ENCODE peak calls at places on chromosomes 13 and 19, in ten cellular contexts. One of them, this sample, is unnamed.

GRCh38 chr19:45782820-45783785 is 813 bp upstream of the DMPK start:
- DNase-seq in anterior cingulate cortex: no peak
- DNase-seq in stimulated activated CD8-positive, alpha-beta memory T cell treated with anti-CD3 and anti-CD28 coated beads, Interleukin-4, amount 100 ng/mL, for 24 hours: no peak
- DNase-seq in NCI-H187 treated with DMSO at 0.1 percent for 48 hours: no peak
- DNase-seq in HS-5: no peak
- DNase-seq in CD4-positive, alpha-beta memory T cell: no peak
- DNase-seq in BE2C: no peak
- DNase-seq in NCI-H1417: no peak
- DNase-seq in T-helper 17 cell: no peak
- DNase-seq in AG08395: peak
- DNase-seq in this sample: no peak

GRCh38 chr19:38199340-38199739 is 24.7 kb downstream of the DPF1 start:
- DNase-seq in anterior cingulate cortex: no peak
- DNase-seq in T-helper 17 cell: no peak
- DNase-seq in AG08395: no peak
- DNase-seq in BE2C: no peak
- DNase-seq in HS-5: no peak
- DNase-seq in stimulated activated CD8-positive, alpha-beta memory T cell treated with anti-CD3 and anti-CD28 coated beads, Interleukin-4, amount 100 ng/mL, for 24 hours: no peak
- DNase-seq in CD4-positive, alpha-beta memory T cell: no peak
- DNase-seq in NCI-H1417: no peak
- DNase-seq in NCI-H187 treated with DMSO at 0.1 percent for 48 hours: no peak
- DNase-seq in this sample: no peak

GRCh38 chr13:99873832-99874430 is 97.6 kb downstream of the ZIC5 start:
- DNase-seq in T-helper 17 cell: no peak
- DNase-seq in NCI-H1417: peak
- DNase-seq in anterior cingulate cortex: no peak
- DNase-seq in HS-5: no peak
- DNase-seq in CD4-positive, alpha-beta memory T cell: no peak
- DNase-seq in AG08395: no peak
- DNase-seq in NCI-H187 treated with DMSO at 0.1 percent for 48 hours: no peak
- DNase-seq in BE2C: no peak
- DNase-seq in stimulated activated CD8-positive, alpha-beta memory T cell treated with anti-CD3 and anti-CD28 coated beads, Interleukin-4, amount 100 ng/mL, for 24 hours: no peak
- DNase-seq in this sample: no peak

GRCh38 chr13:110634558-110634957 is 19.2 kb downstream of the NAXD start:
- DNase-seq in HS-5: no peak
- DNase-seq in CD4-positive, alpha-beta memory T cell: no peak
- DNase-seq in T-helper 17 cell: no peak
- DNase-seq in NCI-H1417: no peak
- DNase-seq in stimulated activated CD8-positive, alpha-beta memory T cell treated with anti-CD3 and anti-CD28 coated beads, Interleukin-4, amount 100 ng/mL, for 24 hours: no peak
- DNase-seq in NCI-H187 treated with DMSO at 0.1 percent for 48 hours: no peak
- DNase-seq in BE2C: no peak
- DNase-seq in AG08395: no peak
- DNase-seq in anterior cingulate cortex: no peak
- DNase-seq in this sample: no peak

GRCh38 chr13:71213252-71213821 is 653.7 kb downstream of the DACH1 start:
- DNase-seq in BE2C: no peak
- DNase-seq in NCI-H187 treated with DMSO at 0.1 percent for 48 hours: no peak
- DNase-seq in AG08395: no peak
- DNase-seq in HS-5: no peak
- DNase-seq in stimulated activated CD8-positive, alpha-beta memory T cell treated with anti-CD3 and anti-CD28 coated beads, Interleukin-4, amount 100 ng/mL, for 24 hours: no peak
- DNase-seq in anterior cingulate cortex: no peak
- DNase-seq in CD4-positive, alpha-beta memory T cell: no peak
- DNase-seq in NCI-H1417: no peak
- DNase-seq in T-helper 17 cell: no peak
- DNase-seq in this sample: no peak

GRCh38 chr19:46860125-46860845 is 512 bp upstream of the ARHGAP35 start:
- DNase-seq in HS-5: peak
- DNase-seq in NCI-H187 treated with DMSO at 0.1 percent for 48 hours: peak
- DNase-seq in NCI-H1417: peak
- DNase-seq in CD4-positive, alpha-beta memory T cell: peak
- DNase-seq in AG08395: peak
- DNase-seq in BE2C: peak
- DNase-seq in anterior cingulate cortex: peak
- DNase-seq in stimulated activated CD8-positive, alpha-beta memory T cell treated with anti-CD3 and anti-CD28 coated beads, Interleukin-4, amount 100 ng/mL, for 24 hours: peak
- DNase-seq in T-helper 17 cell: peak
- DNase-seq in this sample: peak

GRCh38 chr13:78608254-78608704 is 4.9 kb upstream of the POU4F1 start:
- DNase-seq in T-helper 17 cell: no peak
- DNase-seq in CD4-positive, alpha-beta memory T cell: no peak
- DNase-seq in NCI-H1417: no peak
- DNase-seq in stimulated activated CD8-positive, alpha-beta memory T cell treated with anti-CD3 and anti-CD28 coated beads, Interleukin-4, amount 100 ng/mL, for 24 hours: no peak
- DNase-seq in BE2C: no peak
- DNase-seq in NCI-H187 treated with DMSO at 0.1 percent for 48 hours: no peak
- DNase-seq in anterior cingulate cortex: no peak
- DNase-seq in AG08395: no peak
- DNase-seq in HS-5: no peak
- DNase-seq in this sample: no peak

GRCh38 chr13:82800391-82800790 is 1081.9 kb downstream of the SLITRK1 start:
- DNase-seq in anterior cingulate cortex: no peak
- DNase-seq in stimulated activated CD8-positive, alpha-beta memory T cell treated with anti-CD3 and anti-CD28 coated beads, Interleukin-4, amount 100 ng/mL, for 24 hours: no peak
- DNase-seq in BE2C: no peak
- DNase-seq in NCI-H1417: no peak
- DNase-seq in HS-5: no peak
- DNase-seq in T-helper 17 cell: no peak
- DNase-seq in CD4-positive, alpha-beta memory T cell: no peak
- DNase-seq in AG08395: no peak
- DNase-seq in NCI-H187 treated with DMSO at 0.1 percent for 48 hours: no peak
- DNase-seq in this sample: no peak

GRCh38 chr13:74052402-74052928 is 81.7 kb downstream of the KLF12 start:
- DNase-seq in AG08395: no peak
- DNase-seq in HS-5: no peak
- DNase-seq in stimulated activated CD8-positive, alpha-beta memory T cell treated with anti-CD3 and anti-CD28 coated beads, Interleukin-4, amount 100 ng/mL, for 24 hours: no peak
- DNase-seq in T-helper 17 cell: no peak
- DNase-seq in CD4-positive, alpha-beta memory T cell: no peak
- DNase-seq in NCI-H187 treated with DMSO at 0.1 percent for 48 hours: no peak
- DNase-seq in BE2C: no peak
- DNase-seq in anterior cingulate cortex: no peak
- DNase-seq in NCI-H1417: no peak
- DNase-seq in this sample: no peak

GRCh38 chr19:6276447-6276846 is 3.3 kb downstream of the MLLT1 start:
- DNase-seq in BE2C: no peak
- DNase-seq in CD4-positive, alpha-beta memory T cell: no peak
- DNase-seq in NCI-H187 treated with DMSO at 0.1 percent for 48 hours: no peak
- DNase-seq in HS-5: no peak
- DNase-seq in anterior cingulate cortex: no peak
- DNase-seq in T-helper 17 cell: no peak
- DNase-seq in AG08395: peak
- DNase-seq in stimulated activated CD8-positive, alpha-beta memory T cell treated with anti-CD3 and anti-CD28 coated beads, Interleukin-4, amount 100 ng/mL, for 24 hours: no peak
- DNase-seq in NCI-H1417: no peak
- DNase-seq in this sample: no peak

GRCh38 chr13:72180253-72180952 is 313.4 kb upstream of the DACH1 start:
- DNase-seq in BE2C: no peak
- DNase-seq in NCI-H187 treated with DMSO at 0.1 percent for 48 hours: no peak
- DNase-seq in CD4-positive, alpha-beta memory T cell: no peak
- DNase-seq in NCI-H1417: no peak
- DNase-seq in AG08395: peak
- DNase-seq in anterior cingulate cortex: no peak
- DNase-seq in stimulated activated CD8-positive, alpha-beta memory T cell treated with anti-CD3 and anti-CD28 coated beads, Interleukin-4, amount 100 ng/mL, for 24 hours: no peak
- DNase-seq in HS-5: peak
- DNase-seq in T-helper 17 cell: no peak
- DNase-seq in this sample: no peak

GRCh38 chr13:42327725-42328124 is 55.8 kb downstream of the AKAP11 start:
- DNase-seq in NCI-H187 treated with DMSO at 0.1 percent for 48 hours: no peak
- DNase-seq in NCI-H1417: no peak
- DNase-seq in HS-5: no peak
- DNase-seq in CD4-positive, alpha-beta memory T cell: no peak
- DNase-seq in AG08395: no peak
- DNase-seq in stimulated activated CD8-positive, alpha-beta memory T cell treated with anti-CD3 and anti-CD28 coated beads, Interleukin-4, amount 100 ng/mL, for 24 hours: no peak
- DNase-seq in anterior cingulate cortex: no peak
- DNase-seq in T-helper 17 cell: no peak
- DNase-seq in BE2C: no peak
- DNase-seq in this sample: no peak

GRCh38 chr19:12043752-12044422 is 8.4 kb upstream of the ZNF433 start:
- DNase-seq in T-helper 17 cell: no peak
- DNase-seq in BE2C: no peak
- DNase-seq in anterior cingulate cortex: no peak
- DNase-seq in AG08395: no peak
- DNase-seq in NCI-H1417: no peak
- DNase-seq in NCI-H187 treated with DMSO at 0.1 percent for 48 hours: no peak
- DNase-seq in HS-5: no peak
- DNase-seq in CD4-positive, alpha-beta memory T cell: no peak
- DNase-seq in stimulated activated CD8-positive, alpha-beta memory T cell treated with anti-CD3 and anti-CD28 coated beads, Interleukin-4, amount 100 ng/mL, for 24 hours: no peak
- DNase-seq in this sample: no peak

GRCh38 chr13:21657538-21657937 is 13.3 kb upstream of the FGF9 start:
- DNase-seq in AG08395: peak
- DNase-seq in stimulated activated CD8-positive, alpha-beta memory T cell treated with anti-CD3 and anti-CD28 coated beads, Interleukin-4, amount 100 ng/mL, for 24 hours: no peak
- DNase-seq in BE2C: no peak
- DNase-seq in NCI-H187 treated with DMSO at 0.1 percent for 48 hours: no peak
- DNase-seq in anterior cingulate cortex: no peak
- DNase-seq in CD4-positive, alpha-beta memory T cell: no peak
- DNase-seq in HS-5: no peak
- DNase-seq in NCI-H1417: no peak
- DNase-seq in T-helper 17 cell: no peak
- DNase-seq in this sample: no peak

GRCh38 chr19:326851-327250 is 17.7 kb downstream of the MIER2 start:
- DNase-seq in CD4-positive, alpha-beta memory T cell: no peak
- DNase-seq in anterior cingulate cortex: no peak
- DNase-seq in stimulated activated CD8-positive, alpha-beta memory T cell treated with anti-CD3 and anti-CD28 coated beads, Interleukin-4, amount 100 ng/mL, for 24 hours: no peak
- DNase-seq in BE2C: no peak
- DNase-seq in NCI-H1417: no peak
- DNase-seq in NCI-H187 treated with DMSO at 0.1 percent for 48 hours: no peak
- DNase-seq in T-helper 17 cell: no peak
- DNase-seq in AG08395: no peak
- DNase-seq in HS-5: no peak
- DNase-seq in this sample: no peak

GRCh38 chr19:34134190-34135032 is 37.9 kb upstream of the LSM14A start:
- DNase-seq in NCI-H1417: peak
- DNase-seq in CD4-positive, alpha-beta memory T cell: peak
- DNase-seq in T-helper 17 cell: peak
- DNase-seq in HS-5: peak
- DNase-seq in BE2C: peak
- DNase-seq in NCI-H187 treated with DMSO at 0.1 percent for 48 hours: no peak
- DNase-seq in stimulated activated CD8-positive, alpha-beta memory T cell treated with anti-CD3 and anti-CD28 coated beads, Interleukin-4, amount 100 ng/mL, for 24 hours: peak
- DNase-seq in anterior cingulate cortex: peak
- DNase-seq in AG08395: peak
- DNase-seq in this sample: peak

GRCh38 chr13:46754812-46755211 is 42.1 kb downstream of the ESD start:
- DNase-seq in stimulated activated CD8-positive, alpha-beta memory T cell treated with anti-CD3 and anti-CD28 coated beads, Interleukin-4, amount 100 ng/mL, for 24 hours: no peak
- DNase-seq in BE2C: no peak
- DNase-seq in anterior cingulate cortex: no peak
- DNase-seq in AG08395: no peak
- DNase-seq in NCI-H1417: no peak
- DNase-seq in T-helper 17 cell: no peak
- DNase-seq in CD4-positive, alpha-beta memory T cell: no peak
- DNase-seq in HS-5: no peak
- DNase-seq in NCI-H187 treated with DMSO at 0.1 percent for 48 hours: no peak
- DNase-seq in this sample: no peak

GRCh38 chr13:34943675-34944634 is 1.9 kb downstream of the NBEA start:
- DNase-seq in NCI-H1417: peak
- DNase-seq in BE2C: no peak
- DNase-seq in stimulated activated CD8-positive, alpha-beta memory T cell treated with anti-CD3 and anti-CD28 coated beads, Interleukin-4, amount 100 ng/mL, for 24 hours: no peak
- DNase-seq in anterior cingulate cortex: no peak
- DNase-seq in AG08395: no peak
- DNase-seq in CD4-positive, alpha-beta memory T cell: peak
- DNase-seq in NCI-H187 treated with DMSO at 0.1 percent for 48 hours: no peak
- DNase-seq in HS-5: no peak
- DNase-seq in T-helper 17 cell: no peak
- DNase-seq in this sample: peak

GRCh38 chr13:82912564-82912963 is 969.7 kb downstream of the SLITRK1 start:
- DNase-seq in HS-5: no peak
- DNase-seq in CD4-positive, alpha-beta memory T cell: no peak
- DNase-seq in NCI-H187 treated with DMSO at 0.1 percent for 48 hours: no peak
- DNase-seq in T-helper 17 cell: no peak
- DNase-seq in AG08395: no peak
- DNase-seq in anterior cingulate cortex: no peak
- DNase-seq in stimulated activated CD8-positive, alpha-beta memory T cell treated with anti-CD3 and anti-CD28 coated beads, Interleukin-4, amount 100 ng/mL, for 24 hours: no peak
- DNase-seq in BE2C: no peak
- DNase-seq in NCI-H1417: no peak
- DNase-seq in this sample: no peak

GRCh38 chr13:76856141-76856571 is 30.0 kb downstream of the KCTD12 start:
- DNase-seq in stimulated activated CD8-positive, alpha-beta memory T cell treated with anti-CD3 and anti-CD28 coated beads, Interleukin-4, amount 100 ng/mL, for 24 hours: no peak
- DNase-seq in HS-5: peak
- DNase-seq in NCI-H1417: no peak
- DNase-seq in BE2C: no peak
- DNase-seq in T-helper 17 cell: no peak
- DNase-seq in CD4-positive, alpha-beta memory T cell: no peak
- DNase-seq in anterior cingulate cortex: no peak
- DNase-seq in AG08395: peak
- DNase-seq in NCI-H187 treated with DMSO at 0.1 percent for 48 hours: no peak
- DNase-seq in this sample: peak

GRCh38 chr13:56352901-56353300 is 787.8 kb upstream of the PRR20A start:
- DNase-seq in AG08395: no peak
- DNase-seq in NCI-H1417: no peak
- DNase-seq in BE2C: no peak
- DNase-seq in HS-5: no peak
- DNase-seq in anterior cingulate cortex: no peak
- DNase-seq in stimulated activated CD8-positive, alpha-beta memory T cell treated with anti-CD3 and anti-CD28 coated beads, Interleukin-4, amount 100 ng/mL, for 24 hours: no peak
- DNase-seq in T-helper 17 cell: no peak
- DNase-seq in CD4-positive, alpha-beta memory T cell: no peak
- DNase-seq in NCI-H187 treated with DMSO at 0.1 percent for 48 hours: no peak
- DNase-seq in this sample: no peak

GRCh38 chr13:70253411-70253810 is 145.2 kb upstream of the KLHL1 start:
- DNase-seq in anterior cingulate cortex: no peak
- DNase-seq in AG08395: no peak
- DNase-seq in BE2C: no peak
- DNase-seq in HS-5: no peak
- DNase-seq in CD4-positive, alpha-beta memory T cell: no peak
- DNase-seq in stimulated activated CD8-positive, alpha-beta memory T cell treated with anti-CD3 and anti-CD28 coated beads, Interleukin-4, amount 100 ng/mL, for 24 hours: no peak
- DNase-seq in NCI-H1417: peak
- DNase-seq in NCI-H187 treated with DMSO at 0.1 percent for 48 hours: no peak
- DNase-seq in T-helper 17 cell: no peak
- DNase-seq in this sample: no peak

GRCh38 chr19:31330761-31331160 is 18.5 kb downstream of the TSHZ3 start:
- DNase-seq in T-helper 17 cell: no peak
- DNase-seq in AG08395: no peak
- DNase-seq in NCI-H187 treated with DMSO at 0.1 percent for 48 hours: no peak
- DNase-seq in stimulated activated CD8-positive, alpha-beta memory T cell treated with anti-CD3 and anti-CD28 coated beads, Interleukin-4, amount 100 ng/mL, for 24 hours: no peak
- DNase-seq in HS-5: no peak
- DNase-seq in anterior cingulate cortex: no peak
- DNase-seq in BE2C: no peak
- DNase-seq in CD4-positive, alpha-beta memory T cell: no peak
- DNase-seq in NCI-H1417: no peak
- DNase-seq in this sample: no peak

This sample was measured in Jurkat, Clone E6-1.